ENCODE peak calls at places on chromosomes 2 and 18, in four cellular contexts. One of them, this sample, is unnamed.

GRCh38 chr2:227870710-227871374 is 589 bp upstream of the DAW1 start:
- DNase-seq in heart left ventricle: no peak
- DNase-seq in heart right ventricle: no peak
- DNase-seq in CD4-positive, CD25-positive, alpha-beta regulatory T cell: no peak
- DNase-seq in this sample: no peak

GRCh38 chr18:50711401-50711800 is 108.4 kb downstream of the MRO start:
- DNase-seq in heart left ventricle: no peak
- DNase-seq in heart right ventricle: no peak
- DNase-seq in CD4-positive, CD25-positive, alpha-beta regulatory T cell: no peak
- DNase-seq in this sample: no peak

GRCh38 chr2:222427606-222428320 is 3.4 kb downstream of the SGPP2 start:
- DNase-seq in heart left ventricle: no peak
- DNase-seq in heart right ventricle: no peak
- DNase-seq in CD4-positive, CD25-positive, alpha-beta regulatory T cell: no peak
- DNase-seq in this sample: no peak

GRCh38 chr2:195660265-195660890 is 3.4 kb downstream of the SLC39A10 start:
- DNase-seq in heart left ventricle: peak; percentile 66
- DNase-seq in heart right ventricle: peak; percentile 81
- DNase-seq in CD4-positive, CD25-positive, alpha-beta regulatory T cell: peak; percentile 69
- DNase-seq in this sample: peak; percentile 83

GRCh38 chr2:36564377-36564930 is 33.5 kb downstream of the FEZ2 start:
- DNase-seq in heart left ventricle: no peak
- DNase-seq in heart right ventricle: no peak
- DNase-seq in CD4-positive, CD25-positive, alpha-beta regulatory T cell: no peak
- DNase-seq in this sample: no peak

GRCh38 chr2:72236445-72237067 is 88.9 kb upstream of the CYP26B1 start:
- DNase-seq in heart left ventricle: no peak
- DNase-seq in heart right ventricle: no peak
- DNase-seq in CD4-positive, CD25-positive, alpha-beta regulatory T cell: no peak
- DNase-seq in this sample: no peak

GRCh38 chr18:25247725-25248124 is 104.2 kb downstream of the ZNF521 start:
- DNase-seq in heart left ventricle: no peak
- DNase-seq in heart right ventricle: no peak
- DNase-seq in CD4-positive, CD25-positive, alpha-beta regulatory T cell: no peak
- DNase-seq in this sample: no peak

GRCh38 chr18:79496978-79497637 is 101.4 kb downstream of the NFATC1 start:
- DNase-seq in heart left ventricle: peak; percentile 73
- DNase-seq in heart right ventricle: peak; percentile 62
- DNase-seq in CD4-positive, CD25-positive, alpha-beta regulatory T cell: no peak
- DNase-seq in this sample: peak; percentile 61

GRCh38 chr2:215430528-215431187 is 5.2 kb downstream of the FN1 start:
- DNase-seq in heart left ventricle: no peak
- DNase-seq in heart right ventricle: no peak
- DNase-seq in CD4-positive, CD25-positive, alpha-beta regulatory T cell: no peak
- DNase-seq in this sample: no peak

DNA sequence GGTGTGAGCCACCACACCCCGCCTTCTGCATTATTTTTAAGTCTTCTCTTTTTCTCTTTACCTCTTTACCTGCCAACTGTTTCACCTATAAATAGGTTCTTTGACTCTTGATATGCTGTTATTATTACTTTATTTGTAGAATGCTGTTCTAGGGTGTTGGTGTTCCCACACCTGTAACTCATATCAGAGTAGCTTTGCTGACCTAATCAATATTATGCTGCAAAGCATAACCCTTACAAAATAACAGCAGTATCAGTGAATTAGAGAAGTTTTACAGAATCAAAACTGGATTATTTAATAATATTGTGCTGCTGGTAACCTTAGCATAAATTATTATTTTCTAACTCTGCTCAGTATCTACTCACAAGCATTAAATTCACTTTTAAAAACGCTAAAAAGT is 161.5 kb downstream of the FIGN start:
- DNase-seq in heart left ventricle: no peak
- DNase-seq in heart right ventricle: no peak
- DNase-seq in CD4-positive, CD25-positive, alpha-beta regulatory T cell: no peak
- DNase-seq in this sample: no peak
- H3K4me3 ChIP-seq in heart left ventricle: no peak overlapping the region
- H3K4me3 ChIP-seq in heart right ventricle: no peak overlapping the region
- H3K4me3 ChIP-seq in CD4-positive, CD25-positive, alpha-beta regulatory T cell: no peak overlapping the region
- H3K4me3 ChIP-seq in this sample: no peak overlapping the region

GRCh38 chr18:43115076-43116035 is at the start of gene RIT2:
- DNase-seq in heart left ventricle: no peak
- DNase-seq in heart right ventricle: no peak
- DNase-seq in CD4-positive, CD25-positive, alpha-beta regulatory T cell: no peak
- DNase-seq in this sample: no peak
- H3K4me3 ChIP-seq in heart left ventricle: no peak within 1 kb of the TSS
- H3K4me3 ChIP-seq in heart right ventricle: no peak within 1 kb of the TSS
- H3K4me3 ChIP-seq in CD4-positive, CD25-positive, alpha-beta regulatory T cell: no peak within 1 kb of the TSS
- H3K4me3 ChIP-seq in this sample: peak within 1 kb of the TSS; percentile 66

DNA sequence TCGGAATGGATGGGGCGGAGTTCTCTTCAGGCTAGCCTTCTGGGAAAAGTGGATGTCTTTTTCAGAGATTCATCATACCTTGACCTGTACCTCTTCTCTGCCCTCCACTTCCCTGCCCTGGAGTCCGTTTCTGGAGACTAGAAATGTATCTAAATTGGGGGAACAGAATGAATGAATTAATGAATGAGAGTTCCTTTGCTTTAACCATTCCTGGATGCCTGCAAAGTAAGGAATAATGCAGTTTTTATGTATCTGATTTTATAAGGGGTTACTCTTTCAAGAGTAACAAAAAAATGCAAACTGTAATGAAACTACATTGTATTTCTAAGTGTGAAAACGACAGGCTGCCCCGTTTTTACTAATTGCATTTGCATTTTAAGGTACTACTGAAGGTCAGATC is 2.0 kb downstream of the SOWAHC start:
- DNase-seq in heart left ventricle: no peak
- DNase-seq in heart right ventricle: no peak
- DNase-seq in CD4-positive, CD25-positive, alpha-beta regulatory T cell: no peak
- DNase-seq in this sample: no peak
- H3K4me3 ChIP-seq in heart left ventricle: no peak overlapping the region
- H3K4me3 ChIP-seq in heart right ventricle: no peak overlapping the region
- H3K4me3 ChIP-seq in CD4-positive, CD25-positive, alpha-beta regulatory T cell: no peak overlapping the region
- H3K4me3 ChIP-seq in this sample: no peak overlapping the region

GRCh38 chr2:6909431-6910385 is 7.5 kb upstream of the RNF144A start:
- DNase-seq in heart left ventricle: no peak
- DNase-seq in heart right ventricle: no peak
- DNase-seq in CD4-positive, CD25-positive, alpha-beta regulatory T cell: no peak
- DNase-seq in this sample: no peak
- H3K4me3 ChIP-seq in heart left ventricle: no peak overlapping the region
- H3K4me3 ChIP-seq in heart right ventricle: no peak overlapping the region
- H3K4me3 ChIP-seq in CD4-positive, CD25-positive, alpha-beta regulatory T cell: peak overlapping the region; percentile 75
- H3K4me3 ChIP-seq in this sample: no peak overlapping the region

GRCh38 chr2:127166221-127166860 is 53.8 kb downstream of the CYP27C1 start:
- DNase-seq in heart left ventricle: no peak
- DNase-seq in heart right ventricle: no peak
- DNase-seq in CD4-positive, CD25-positive, alpha-beta regulatory T cell: no peak
- DNase-seq in this sample: no peak
- H3K4me3 ChIP-seq in heart left ventricle: no peak overlapping the region
- H3K4me3 ChIP-seq in heart right ventricle: no peak overlapping the region
- H3K4me3 ChIP-seq in CD4-positive, CD25-positive, alpha-beta regulatory T cell: no peak overlapping the region
- H3K4me3 ChIP-seq in this sample: no peak overlapping the region

DNA sequence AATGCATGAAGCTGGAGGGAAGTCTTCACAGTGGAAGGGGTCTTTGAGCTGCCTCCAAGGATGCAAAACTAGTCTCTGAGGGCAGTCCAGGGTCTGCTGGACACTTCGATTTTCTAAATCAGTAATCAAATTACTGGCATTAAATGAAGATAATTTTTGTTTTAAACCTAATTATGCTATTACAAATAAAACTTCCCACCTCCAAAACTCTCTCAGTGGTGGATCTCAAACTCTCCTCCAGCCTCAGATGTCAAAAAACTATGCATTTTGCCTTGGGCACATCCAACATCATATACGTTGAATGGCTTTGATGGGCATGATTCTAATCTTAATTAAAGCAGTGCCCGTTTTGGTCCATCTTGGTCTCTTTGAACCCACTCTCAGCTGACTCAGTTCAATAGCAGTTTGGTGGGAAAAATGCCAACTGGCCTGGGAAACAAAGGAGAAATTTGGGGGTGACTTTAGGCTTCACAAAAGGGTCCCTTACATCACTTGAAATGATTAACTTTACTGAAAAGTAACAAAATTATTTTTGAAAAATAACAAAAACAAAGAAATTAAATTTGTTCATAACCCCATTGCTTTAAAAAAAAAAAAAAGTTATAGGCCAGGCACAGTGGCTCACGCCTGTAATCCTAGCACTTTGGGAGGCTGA is 5.9 kb upstream of the MYCN start:
- DNase-seq in heart left ventricle: no peak
- DNase-seq in heart right ventricle: no peak
- DNase-seq in CD4-positive, CD25-positive, alpha-beta regulatory T cell: no peak
- DNase-seq in this sample: no peak
- H3K4me3 ChIP-seq in heart left ventricle: no peak overlapping the region
- H3K4me3 ChIP-seq in heart right ventricle: no peak overlapping the region
- H3K4me3 ChIP-seq in CD4-positive, CD25-positive, alpha-beta regulatory T cell: no peak overlapping the region
- H3K4me3 ChIP-seq in this sample: no peak overlapping the region

DNA sequence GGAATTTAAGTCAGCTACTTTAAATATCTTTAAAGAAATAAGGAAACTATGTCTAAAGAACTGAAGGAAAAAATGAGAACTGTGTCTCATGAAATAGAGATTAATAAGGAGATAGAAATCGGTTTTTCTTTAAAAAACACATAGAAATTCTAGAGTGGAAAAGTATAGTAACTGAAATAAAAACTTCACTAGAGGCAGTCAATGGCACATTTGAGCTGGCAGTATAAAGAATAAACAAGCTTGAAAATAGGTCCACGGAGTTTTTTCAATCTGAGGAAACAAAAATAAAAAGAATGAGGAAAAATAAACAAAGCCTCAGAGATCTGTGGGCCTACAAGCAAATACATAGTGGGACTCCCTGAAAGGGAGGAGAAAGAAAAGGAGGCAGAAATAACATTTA is 127.5 kb downstream of the TWIST2 start:
- DNase-seq in heart left ventricle: no peak
- DNase-seq in heart right ventricle: no peak
- DNase-seq in CD4-positive, CD25-positive, alpha-beta regulatory T cell: no peak
- DNase-seq in this sample: no peak
- H3K4me3 ChIP-seq in heart left ventricle: no peak overlapping the region
- H3K4me3 ChIP-seq in heart right ventricle: no peak overlapping the region
- H3K4me3 ChIP-seq in CD4-positive, CD25-positive, alpha-beta regulatory T cell: no peak overlapping the region
- H3K4me3 ChIP-seq in this sample: no peak overlapping the region

GRCh38 chr2:201882353-201883095 is 76.2 kb downstream of the CDK15 start:
- DNase-seq in heart left ventricle: peak; percentile 56
- DNase-seq in heart right ventricle: peak; percentile 29
- DNase-seq in CD4-positive, CD25-positive, alpha-beta regulatory T cell: no peak
- DNase-seq in this sample: peak; percentile 85
- H3K4me3 ChIP-seq in heart left ventricle: no peak overlapping the region
- H3K4me3 ChIP-seq in heart right ventricle: no peak overlapping the region
- H3K4me3 ChIP-seq in CD4-positive, CD25-positive, alpha-beta regulatory T cell: no peak overlapping the region
- H3K4me3 ChIP-seq in this sample: peak overlapping the region; percentile 45

This sample was measured in BE2C.